ENCODE peak calls at places on chromosome 9, in five cellular contexts. One of them, this sample, is unnamed.

GRCh38 chr9:127626752-127627493 is 14.8 kb downstream of the STXBP1 start:
- DNase-seq in mesothelial cell of epicardium: no peak
- DNase-seq in dorsolateral prefrontal cortex: no peak
- DNase-seq in endothelial cell: no peak
- DNase-seq in A549: no peak
- DNase-seq in this sample: no peak

GRCh38 chr9:115034801-115035200 is 83.2 kb downstream of the TNC start:
- DNase-seq in mesothelial cell of epicardium: no peak
- DNase-seq in dorsolateral prefrontal cortex: no peak
- DNase-seq in endothelial cell: no peak
- DNase-seq in A549: no peak
- DNase-seq in this sample: no peak

GRCh38 chr9:19409406-19410194 is 791 bp downstream of the ACER2 start:
- DNase-seq in mesothelial cell of epicardium: no peak
- DNase-seq in dorsolateral prefrontal cortex: peak
- DNase-seq in endothelial cell: peak
- DNase-seq in A549: peak
- DNase-seq in this sample: no peak

GRCh38 chr9:98983295-98984268 is 39.9 kb downstream of the COL15A1 start:
- DNase-seq in mesothelial cell of epicardium: no peak
- DNase-seq in dorsolateral prefrontal cortex: no peak
- DNase-seq in endothelial cell: no peak
- DNase-seq in A549: no peak
- DNase-seq in this sample: no peak

GRCh38 chr9:72575673-72576072 is 54.3 kb downstream of the TMC1 start:
- DNase-seq in mesothelial cell of epicardium: no peak
- DNase-seq in dorsolateral prefrontal cortex: no peak
- DNase-seq in endothelial cell: no peak
- DNase-seq in A549: no peak
- DNase-seq in this sample: no peak

GRCh38 chr9:12464910-12465512 is 228.2 kb upstream of the TYRP1 start:
- DNase-seq in mesothelial cell of epicardium: no peak
- DNase-seq in dorsolateral prefrontal cortex: no peak
- DNase-seq in endothelial cell: peak
- DNase-seq in A549: peak
- DNase-seq in this sample: no peak

GRCh38 chr9:23172979-23173637 is 652.9 kb downstream of the ELAVL2 start:
- DNase-seq in mesothelial cell of epicardium: no peak
- DNase-seq in dorsolateral prefrontal cortex: no peak
- DNase-seq in endothelial cell: no peak
- DNase-seq in A549: no peak
- DNase-seq in this sample: no peak

GRCh38 chr9:12426198-12426864 is 266.9 kb upstream of the TYRP1 start:
- DNase-seq in mesothelial cell of epicardium: no peak
- DNase-seq in dorsolateral prefrontal cortex: no peak
- DNase-seq in endothelial cell: no peak
- DNase-seq in A549: no peak
- DNase-seq in this sample: no peak

GRCh38 chr9:20618361-20618799 is 3.9 kb downstream of the MLLT3 start:
- DNase-seq in mesothelial cell of epicardium: no peak
- DNase-seq in dorsolateral prefrontal cortex: no peak
- DNase-seq in endothelial cell: no peak
- DNase-seq in A549: peak
- DNase-seq in this sample: no peak

GRCh38 chr9:109124089-109124488 is 4.3 kb upstream of the TMEM245 start:
- DNase-seq in mesothelial cell of epicardium: no peak
- DNase-seq in dorsolateral prefrontal cortex: no peak
- DNase-seq in endothelial cell: no peak
- DNase-seq in A549: no peak
- DNase-seq in this sample: no peak

GRCh38 chr9:93629920-93630319 is 53.5 kb downstream of the PHF2 start:
- DNase-seq in mesothelial cell of epicardium: no peak
- DNase-seq in dorsolateral prefrontal cortex: no peak
- DNase-seq in endothelial cell: no peak
- DNase-seq in A549: no peak
- DNase-seq in this sample: no peak

GRCh38 chr9:21995652-21996275 is 1.2 kb downstream of the CDKN2B-AS1 start:
- DNase-seq in mesothelial cell of epicardium: peak
- DNase-seq in dorsolateral prefrontal cortex: no peak
- DNase-seq in endothelial cell: peak
- DNase-seq in A549: no peak
- DNase-seq in this sample: no peak

GRCh38 chr9:71816782-71817549 is 48.7 kb upstream of the CEMIP2 start:
- DNase-seq in mesothelial cell of epicardium: no peak
- DNase-seq in dorsolateral prefrontal cortex: no peak
- DNase-seq in endothelial cell: peak
- DNase-seq in A549: no peak
- DNase-seq in this sample: no peak

GRCh38 chr9:84775056-84775648 is 105.6 kb downstream of the NTRK2 start:
- DNase-seq in mesothelial cell of epicardium: no peak
- DNase-seq in dorsolateral prefrontal cortex: no peak
- DNase-seq in endothelial cell: no peak
- DNase-seq in A549: no peak
- DNase-seq in this sample: no peak

GRCh38 chr9:129889461-129889935 is 54.2 kb downstream of the USP20 start:
- DNase-seq in mesothelial cell of epicardium: no peak
- DNase-seq in dorsolateral prefrontal cortex: no peak
- DNase-seq in endothelial cell: no peak
- DNase-seq in A549: no peak
- DNase-seq in this sample: no peak

GRCh38 chr9:16267336-16268036 is 603.0 kb downstream of the BNC2 start:
- DNase-seq in mesothelial cell of epicardium: no peak
- DNase-seq in dorsolateral prefrontal cortex: no peak
- DNase-seq in endothelial cell: no peak
- DNase-seq in A549: no peak
- DNase-seq in this sample: no peak

GRCh38 chr9:116705531-116705930 is 18.4 kb downstream of the TRIM32 start:
- DNase-seq in mesothelial cell of epicardium: no peak
- DNase-seq in dorsolateral prefrontal cortex: no peak
- DNase-seq in endothelial cell: no peak
- DNase-seq in A549: no peak
- DNase-seq in this sample: no peak

GRCh38 chr9:124399999-124400940 is 15.0 kb downstream of the PSMB7 start:
- DNase-seq in mesothelial cell of epicardium: no peak
- DNase-seq in dorsolateral prefrontal cortex: no peak
- DNase-seq in endothelial cell: no peak
- DNase-seq in A549: no peak
- DNase-seq in this sample: no peak

GRCh38 chr9:16769291-16769690 is 101.2 kb downstream of the BNC2 start:
- DNase-seq in mesothelial cell of epicardium: no peak
- DNase-seq in dorsolateral prefrontal cortex: no peak
- DNase-seq in endothelial cell: no peak
- DNase-seq in A549: no peak
- DNase-seq in this sample: no peak

GRCh38 chr9:19720374-19720773 is 68.5 kb downstream of the SLC24A2 start:
- DNase-seq in mesothelial cell of epicardium: no peak
- DNase-seq in dorsolateral prefrontal cortex: no peak
- DNase-seq in endothelial cell: peak
- DNase-seq in A549: no peak
- DNase-seq in this sample: no peak

GRCh38 chr9:18799420-18799819 is 233.6 kb downstream of the SAXO1 start:
- DNase-seq in mesothelial cell of epicardium: no peak
- DNase-seq in dorsolateral prefrontal cortex: no peak
- DNase-seq in endothelial cell: no peak
- DNase-seq in A549: no peak
- DNase-seq in this sample: no peak

GRCh38 chr9:117678882-117679281 is 25.3 kb upstream of the TLR4 start:
- DNase-seq in mesothelial cell of epicardium: no peak
- DNase-seq in dorsolateral prefrontal cortex: no peak
- DNase-seq in endothelial cell: no peak
- DNase-seq in A549: no peak
- DNase-seq in this sample: no peak

GRCh38 chr9:105694848-105695581 is 674 bp downstream of the TMEM38B start:
- DNase-seq in mesothelial cell of epicardium: peak
- DNase-seq in dorsolateral prefrontal cortex: peak
- DNase-seq in endothelial cell: peak
- DNase-seq in A549: peak
- DNase-seq in this sample: peak

GRCh38 chr9:79562749-79563386 is 8.9 kb upstream of the TLE4 start:
- DNase-seq in mesothelial cell of epicardium: no peak
- DNase-seq in dorsolateral prefrontal cortex: no peak
- DNase-seq in endothelial cell: no peak
- DNase-seq in A549: no peak
- DNase-seq in this sample: no peak

GRCh38 chr9:119365291-119366027 is 3.8 kb downstream of the BRINP1 start:
- DNase-seq in mesothelial cell of epicardium: no peak
- DNase-seq in dorsolateral prefrontal cortex: peak
- DNase-seq in endothelial cell: peak
- DNase-seq in A549: peak
- DNase-seq in this sample: no peak

GRCh38 chr9:121168052-121168451 is 33.6 kb downstream of the RAB14 start:
- DNase-seq in mesothelial cell of epicardium: no peak
- DNase-seq in dorsolateral prefrontal cortex: no peak
- DNase-seq in endothelial cell: no peak
- DNase-seq in A549: no peak
- DNase-seq in this sample: no peak

GRCh38 chr9:89115426-89115825 is 63.2 kb downstream of the SHC3 start:
- DNase-seq in mesothelial cell of epicardium: no peak
- DNase-seq in dorsolateral prefrontal cortex: no peak
- DNase-seq in endothelial cell: no peak
- DNase-seq in A549: no peak
- DNase-seq in this sample: no peak

GRCh38 chr9:81877047-81877446 is 51.2 kb upstream of the SPATA31D4 start:
- DNase-seq in mesothelial cell of epicardium: no peak
- DNase-seq in dorsolateral prefrontal cortex: no peak
- DNase-seq in endothelial cell: no peak
- DNase-seq in A549: no peak
- DNase-seq in this sample: no peak

GRCh38 chr9:128733256-128733655 is 9.3 kb upstream of the ZDHHC12 start:
- DNase-seq in mesothelial cell of epicardium: peak
- DNase-seq in dorsolateral prefrontal cortex: peak
- DNase-seq in endothelial cell: peak
- DNase-seq in A549: peak
- DNase-seq in this sample: no peak

DNA sequence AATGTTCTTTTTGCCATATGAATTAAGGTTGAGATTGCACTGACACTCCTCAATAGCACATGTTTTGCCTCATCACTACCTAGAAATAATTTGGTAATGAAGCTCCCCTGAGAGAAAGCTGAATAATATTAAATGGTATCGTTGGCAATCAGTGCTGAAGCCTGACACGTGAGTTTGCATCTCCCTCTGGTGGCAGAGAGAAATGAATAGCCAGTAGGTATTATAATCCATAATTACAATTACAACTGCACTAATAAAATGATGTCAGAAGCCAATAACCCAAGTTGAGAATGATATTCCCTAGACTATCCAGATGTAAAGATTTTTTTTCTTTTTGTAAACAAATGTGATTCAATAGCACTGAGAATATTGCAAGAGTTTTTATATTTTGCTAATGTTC is 700.3 kb downstream of the PTPRD start:
- DNase-seq in mesothelial cell of epicardium: no peak
- DNase-seq in dorsolateral prefrontal cortex: no peak
- DNase-seq in endothelial cell: no peak
- DNase-seq in A549: no peak
- DNase-seq in this sample: no peak
- TF ChIP-seq CTCF in mesothelial cell of epicardium: no peak
- TF ChIP-seq CTCF in dorsolateral prefrontal cortex: no peak
- TF ChIP-seq CTCF in endothelial cell: peak
- TF ChIP-seq CTCF in A549: no peak
- TF ChIP-seq CTCF in this sample: no peak

GRCh38 chr9:33677506-33677809 is 117.9 kb upstream of the PRSS3 start:
- DNase-seq in mesothelial cell of epicardium: no peak
- DNase-seq in dorsolateral prefrontal cortex: no peak
- DNase-seq in endothelial cell: no peak
- DNase-seq in A549: no peak
- DNase-seq in this sample: no peak

GRCh38 chr9:33682551-33682950 is 112.8 kb upstream of the PRSS3 start:
- DNase-seq in mesothelial cell of epicardium: no peak
- DNase-seq in dorsolateral prefrontal cortex: no peak
- DNase-seq in endothelial cell: no peak
- DNase-seq in A549: no peak
- DNase-seq in this sample: no peak

GRCh38 chr9:33676746-33677505 is 118.4 kb upstream of the PRSS3 start:
- DNase-seq in mesothelial cell of epicardium: peak
- DNase-seq in dorsolateral prefrontal cortex: peak
- DNase-seq in endothelial cell: peak
- DNase-seq in A549: peak
- DNase-seq in this sample: peak

DNA sequence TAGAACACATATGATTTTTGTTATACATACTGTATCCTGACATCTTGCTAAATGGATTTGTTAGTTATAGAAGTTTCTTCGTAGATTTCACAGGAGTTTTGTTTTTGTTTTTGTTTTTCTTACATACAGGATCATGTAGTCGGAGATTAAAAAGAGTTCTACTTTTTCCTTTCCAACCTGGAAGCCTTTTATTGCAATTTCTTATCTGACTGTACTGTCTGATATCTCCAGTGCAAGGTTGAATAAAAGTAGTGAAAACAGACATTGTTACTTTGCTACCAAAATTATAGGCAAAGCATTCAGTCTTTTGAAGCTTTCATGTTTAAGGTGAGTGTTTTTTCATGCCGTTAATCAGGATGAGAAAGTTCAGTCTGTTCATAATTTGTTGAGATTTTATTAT is 117.4 kb upstream of the PRSS3 start:
- DNase-seq in mesothelial cell of epicardium: no peak
- DNase-seq in dorsolateral prefrontal cortex: no peak
- DNase-seq in endothelial cell: no peak
- DNase-seq in A549: no peak
- DNase-seq in this sample: no peak
- TF ChIP-seq CTCF in mesothelial cell of epicardium: no peak
- TF ChIP-seq CTCF in dorsolateral prefrontal cortex: no peak
- TF ChIP-seq CTCF in endothelial cell: no peak
- TF ChIP-seq CTCF in A549: no peak
- TF ChIP-seq CTCF in this sample: no peak

DNA sequence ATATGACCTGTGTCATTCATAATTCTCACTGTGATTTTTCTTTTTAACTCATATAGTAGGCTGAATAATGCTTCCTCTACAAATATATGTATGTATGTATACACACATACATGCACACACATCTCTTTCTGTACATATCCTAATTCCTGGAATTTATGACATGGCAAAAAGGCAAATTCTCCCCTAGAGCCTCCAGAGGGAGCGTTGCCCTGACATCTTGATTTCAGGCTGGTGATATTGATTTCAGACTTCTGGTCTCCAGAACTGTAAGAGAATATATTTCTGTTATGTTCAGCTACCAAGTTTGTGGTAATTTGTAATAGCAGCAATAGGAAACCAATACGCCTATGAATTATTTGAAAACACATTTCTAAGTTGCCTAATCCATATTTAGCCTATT is 166.6 kb upstream of the GAS1 start:
- DNase-seq in mesothelial cell of epicardium: no peak
- DNase-seq in dorsolateral prefrontal cortex: no peak
- DNase-seq in endothelial cell: no peak
- DNase-seq in A549: no peak
- DNase-seq in this sample: no peak
- TF ChIP-seq CTCF in mesothelial cell of epicardium: no peak
- TF ChIP-seq CTCF in dorsolateral prefrontal cortex: no peak
- TF ChIP-seq CTCF in endothelial cell: no peak
- TF ChIP-seq CTCF in A549: no peak
- TF ChIP-seq CTCF in this sample: no peak

DNA sequence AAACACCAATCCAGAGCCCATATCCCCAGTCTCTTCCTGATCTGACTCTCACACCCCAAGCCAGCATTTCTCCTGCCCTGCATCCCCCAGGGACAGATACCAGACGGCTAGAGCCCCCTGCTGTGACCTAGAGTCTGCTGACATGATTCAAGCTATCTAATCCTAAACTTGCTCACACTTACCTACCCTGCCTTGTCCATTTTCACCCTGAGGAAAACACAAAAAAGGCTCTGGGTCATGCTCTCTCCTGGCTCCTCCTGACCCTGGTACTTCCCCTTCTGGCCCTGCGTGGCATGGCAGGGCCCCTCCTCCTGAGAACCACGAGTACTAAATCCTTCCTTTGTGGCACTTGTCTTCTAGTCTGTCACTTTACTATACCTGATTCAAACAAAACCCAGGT is 2.8 kb upstream of the ARRDC1 start:
- DNase-seq in mesothelial cell of epicardium: no peak
- DNase-seq in dorsolateral prefrontal cortex: no peak
- DNase-seq in endothelial cell: no peak
- DNase-seq in A549: no peak
- DNase-seq in this sample: no peak
- TF ChIP-seq CTCF in mesothelial cell of epicardium: no peak
- TF ChIP-seq CTCF in dorsolateral prefrontal cortex: no peak
- TF ChIP-seq CTCF in endothelial cell: no peak
- TF ChIP-seq CTCF in A549: no peak
- TF ChIP-seq CTCF in this sample: no peak

This sample was measured in CD4-positive, alpha-beta T cell.